ENCODE peak calls at places on chromosomes 16 and 17, in six cellular contexts. Y is heart right ventricle; F is CD8-positive, alpha-beta T cell; B is adrenal gland; O is transverse colon; V is fibroblast of lung. L is an unnamed sample. For H3K36me3, the result is how much of the 10 kb centered on the place peaks cover.

GRCh38 chr17:77409282-77410161 is 268.8 kb downstream of the SEC14L1 start:
- DNase-seq in F (no peak), B (no peak), O (peak), Y (peak), V (peak), L (peak)

GRCh38 chr17:47120521-47121095 is 68.5 kb downstream of the CDC27 start:
- DNase-seq in V (no peak), F (no peak), B (no peak), Y (no peak), O (no peak), L (no peak)

GRCh38 chr16:6549415-6549814 is 783.2 kb upstream of the RBFOX1 start:
- DNase-seq in B (no peak), V (no peak), F (no peak), Y (no peak), O (no peak), L (no peak)

GRCh38 chr16:89317729-89318429 is 100.4 kb downstream of the ZNF778 start:
- DNase-seq in B (no peak), V (no peak), O (peak), F (no peak), Y (peak), L (no peak)

GRCh38 chr16:57383276-57384247 is 11.3 kb downstream of the CX3CL1 start:
- DNase-seq in O (no peak), F (no peak), B (no peak), Y (no peak), V (peak), L (peak)

GRCh38 chr17:33494156-33494555 is 201.1 kb upstream of the ASIC2 start:
- DNase-seq in O (no peak), V (no peak), F (no peak), Y (no peak), B (no peak), L (no peak)

GRCh38 chr17:57211543-57211942 is 44.8 kb upstream of the MSI2 start:
- DNase-seq in O (no peak), B (no peak), F (no peak), V (peak), Y (no peak), L (peak)

GRCh38 chr16:85681255-85681654 is 7.5 kb downstream of the GINS2 start:
- DNase-seq in O (peak), V (no peak), F (no peak), Y (no peak), B (no peak), L (no peak)

GRCh38 chr17:83171661-83172060 is 92.3 kb downstream of the METRNL start:
- DNase-seq in O (no peak), B (no peak), F (no peak), V (no peak), Y (no peak), L (no peak)

GRCh38 chr17:50966163-50966666 is 100.1 kb upstream of the TOB1 start:
- DNase-seq in Y (no peak), F (no peak), V (no peak), O (no peak), B (no peak), L (no peak)

GRCh38 chr16:4966736-4967453 is 8.8 kb downstream of the SEC14L5 start:
- DNase-seq in V (no peak), B (no peak), Y (no peak), F (no peak), O (no peak), L (no peak)

GRCh38 chr16:13923703-13924298 is 3.8 kb downstream of the ERCC4 start:
- DNase-seq in Y (no peak), F (no peak), B (no peak), V (peak), O (no peak), L (no peak)

GRCh38 chr17:79821331-79822095 is 17.7 kb downstream of the CBX4 start:
- DNase-seq in B (no peak), Y (no peak), F (no peak), O (no peak), V (no peak), L (no peak)

GRCh38 chr17:66812571-66812970 is 22.3 kb upstream of the CACNG5 start:
- DNase-seq in F (no peak), O (no peak), B (no peak), Y (no peak), V (no peak), L (no peak)

GRCh38 chr16:4976079-4976478 is 17.9 kb downstream of the SEC14L5 start:
- DNase-seq in F (no peak), B (no peak), V (no peak), O (no peak), Y (no peak), L (no peak)

GRCh38 chr16:2468725-2469398 is 2.2 kb upstream of the NTN3 start:
- DNase-seq in Y (peak), O (no peak), V (no peak), B (no peak), F (no peak), L (no peak)

GRCh38 chr17:14301761-14302401 is 1.0 kb downstream of the HS3ST3B1 start:
- DNase-seq in V (peak), F (peak), Y (peak), O (peak), B (peak), L (no peak)

GRCh38 chr17:39963826-39964225 is 1.0 kb downstream of the GSDMA start:
- DNase-seq in F (peak), V (no peak), O (no peak), B (no peak), Y (no peak), L (no peak)

GRCh38 chr16:12584488-12585233 is 219.0 kb downstream of the CPPED1 start:
- DNase-seq in F (no peak), Y (no peak), O (no peak), V (no peak), B (no peak), L (no peak)

GRCh38 chr17:4605826-4606225 is 21.5 kb downstream of the SMTNL2 start:
- DNase-seq in O (peak), B (peak), V (peak), F (no peak), Y (peak), L (no peak)

GRCh38 chr17:35170968-35171771 is 23.0 kb downstream of the SLC35G3 start:
- DNase-seq in O (no peak), B (no peak), V (peak), Y (no peak), F (no peak), L (no peak)

GRCh38 chr16:80931985-80932720 is 74.5 kb downstream of the CMC2 start:
- DNase-seq in Y (peak), F (no peak), V (peak), B (peak), O (peak), L (peak)

GRCh38 chr16:57009641-57010170 is 20.3 kb downstream of the NLRC5 start:
- DNase-seq in V (no peak), Y (no peak), F (no peak), B (no peak), O (no peak), L (no peak)

GRCh38 chr16:31063495-31063842 is 10.6 kb downstream of the ZNF668 start:
- DNase-seq in F (no peak), Y (no peak), V (no peak), B (no peak), O (no peak), L (no peak)

GRCh38 chr17:21460358-21460757 is 84.2 kb downstream of the KCNJ12 start:
- DNase-seq in B (no peak), O (no peak), F (no peak), Y (no peak), V (peak), L (no peak)

GRCh38 chr17:35542990-35543389 is 5.5 kb upstream of the SLFN12L start:
- DNase-seq in F (no peak), Y (no peak), B (no peak), O (no peak), V (no peak), L (no peak)

GRCh38 chr17:40605301-40605700 is 40.0 kb upstream of the CCR7 start:
- DNase-seq in Y (no peak), F (peak), V (no peak), O (no peak), B (no peak), L (no peak)

GRCh38 chr16:68031951-68032350 is 8.9 kb downstream of the DUS2 start:
- DNase-seq in F (no peak), O (peak), B (no peak), V (no peak), Y (no peak), L (peak)

GRCh38 chr16:69513180-69513966 is 52.4 kb upstream of the NFAT5 start:
- DNase-seq in Y (no peak), F (no peak), B (no peak), V (no peak), O (no peak), L (peak)

GRCh38 chr17:15039366-15039765 is 225.8 kb downstream of the PMP22 start:
- DNase-seq in Y (no peak), V (no peak), B (no peak), O (no peak), F (no peak), L (no peak)

GRCh38 chr17:58336456-58337094 is 8.0 kb upstream of the TSPOAP1 start:
- DNase-seq in V (peak), Y (no peak), F (no peak), O (no peak), B (peak), L (peak)

GRCh38 chr16:86450691-86451090 is 59.6 kb upstream of the FOXF1 start:
- DNase-seq in F (no peak), O (no peak), V (no peak), B (no peak), Y (no peak), L (no peak)

GRCh38 chr17:64499805-64500486 is 3.1 kb upstream of the POLG2 start:
- DNase-seq in Y (no peak), O (no peak), F (no peak), V (no peak), B (no peak), L (no peak)

GRCh38 chr16:31094088-31094423 is 541 bp downstream of the VKORC1 start:
- DNase-seq in Y (no peak), O (no peak), V (no peak), B (peak), F (no peak), L (no peak)

GRCh38 chr17:33233855-33234228 is 59.3 kb downstream of the ASIC2 start:
- DNase-seq in O (peak), F (no peak), V (no peak), Y (no peak), B (peak), L (no peak)

GRCh38 chr16:19128454-19129210 is 14.9 kb downstream of the ITPRIPL2 start:
- DNase-seq in V (no peak), F (no peak), Y (no peak), O (no peak), B (no peak), L (no peak)

GRCh38 chr16:6035161-6035560 is 937.6 kb upstream of the EEF2KMT start:
- DNase-seq in Y (no peak), O (no peak), V (no peak), F (no peak), B (no peak), L (no peak)

GRCh38 chr17:13734880-13735279 is 133.2 kb upstream of the HS3ST3A1 start:
- DNase-seq in V (no peak), Y (no peak), B (no peak), O (no peak), F (no peak), L (no peak)

DNA sequence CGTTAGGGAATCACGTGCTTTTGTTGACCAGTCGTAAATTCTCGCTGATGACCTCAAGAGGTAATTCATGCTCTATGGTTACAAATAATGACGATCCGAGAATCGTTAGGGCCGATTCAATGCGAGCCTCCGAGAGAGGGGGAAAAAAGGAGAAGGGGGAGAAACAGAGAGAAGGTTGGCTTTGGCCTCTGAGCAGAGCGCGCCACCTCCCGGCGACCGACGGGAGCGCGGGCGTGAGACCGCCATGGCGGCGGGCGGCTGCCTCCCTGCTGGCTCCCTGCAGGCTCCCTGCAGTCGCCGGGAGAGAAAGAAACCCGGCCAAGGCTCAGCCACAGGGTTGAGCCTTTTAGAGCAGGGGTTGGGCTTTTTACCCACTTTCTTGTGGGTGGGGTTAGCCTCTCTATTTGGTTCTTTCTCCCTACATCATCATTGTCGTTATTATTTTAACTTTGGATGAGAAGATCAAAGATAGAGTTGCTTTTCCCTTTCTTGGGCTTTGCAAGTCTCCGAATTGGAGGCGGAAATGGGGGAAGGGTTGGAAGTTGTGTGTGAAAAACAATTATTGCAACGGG is 347 bp upstream of the HOXB5 start:
- DNase-seq in Y (peak), O (peak), V (peak), F (peak), B (peak), L (peak)
- H3K4me3 ChIP-seq in Y (no peak), O (peak), V (peak), F (no peak), B (no peak), L (peak)

GRCh38 chr17:37576281-37576680 is 32.9 kb downstream of the SYNRG start:
- DNase-seq in V (no peak), Y (no peak), B (no peak), O (no peak), F (no peak), L (no peak)
- H3K36me3 ChIP-seq in V (under half), Y (half or more), B (under half), O (half or more), F (half or more), L (half or more)

GRCh38 chr17:71033336-71033735 is 864.0 kb downstream of the KCNJ2 start:
- DNase-seq in O (no peak), B (no peak), Y (no peak), V (no peak), F (no peak), L (no peak)
- H3K4me3 ChIP-seq in O (no peak), B (no peak), Y (no peak), V (no peak), F (no peak), L (no peak)

GRCh38 chr16:66939366-66939765 is 4.0 kb downstream of the CES2 start:
- DNase-seq in V (no peak), Y (no peak), F (no peak), O (no peak), B (no peak), L (no peak)
- H3K36me3 ChIP-seq in V (under half), Y (half or more), F (under half), O (under half), B (under half), L (under half)

DNA sequence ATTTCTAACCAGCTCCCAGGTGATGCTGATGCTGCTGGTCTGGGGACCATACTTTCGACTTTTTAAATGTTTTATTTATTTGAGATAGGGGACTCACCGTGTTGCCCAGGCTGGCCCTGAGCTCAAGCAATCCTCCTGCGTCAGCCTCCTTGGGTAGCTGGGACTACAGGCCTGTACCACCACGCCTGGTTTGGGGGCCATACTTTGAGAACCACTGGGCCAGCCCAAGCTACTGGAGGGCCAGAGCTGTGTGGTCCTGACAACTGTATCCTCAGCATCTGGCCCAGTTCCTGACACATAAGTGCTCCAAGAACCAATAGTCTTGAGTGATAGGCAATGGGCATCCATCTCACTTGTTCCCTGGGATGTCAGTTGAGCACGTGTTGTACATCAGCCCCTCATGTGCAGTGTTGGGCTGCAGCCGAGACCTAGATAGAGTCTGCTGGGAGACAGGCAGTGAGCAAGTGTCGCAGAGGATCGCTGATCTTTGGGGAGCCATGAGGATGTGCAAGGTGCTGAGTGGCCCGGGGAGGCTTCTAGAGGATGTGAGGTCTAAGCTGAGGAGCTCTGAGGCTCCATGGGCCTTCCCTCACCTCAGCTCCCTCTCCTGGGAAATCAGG is 1.6 kb downstream of the RMI2 start:
- DNase-seq in F (no peak), O (no peak), V (no peak), B (no peak), Y (no peak), L (no peak)
- H3K4me3 ChIP-seq in F (no peak), O (no peak), V (no peak), B (no peak), Y (no peak), L (no peak)

GRCh38 chr16:48146710-48147109 is 9.1 kb downstream of the ABCC12 start:
- DNase-seq in V (no peak), F (no peak), O (no peak), Y (no peak), B (no peak), L (no peak)

GRCh38 chr16:48139517-48139916 is 16.3 kb downstream of the ABCC12 start:
- DNase-seq in V (no peak), O (no peak), Y (no peak), B (no peak), F (no peak), L (no peak)

GRCh38 chr16:48138543-48138942 is 17.2 kb downstream of the ABCC12 start:
- DNase-seq in V (no peak), O (no peak), B (no peak), Y (no peak), F (no peak), L (no peak)

GRCh38 chr16:48146131-48146530 is 9.7 kb downstream of the ABCC12 start:
- DNase-seq in B (no peak), Y (no peak), O (no peak), V (no peak), F (no peak), L (no peak)

GRCh38 chr16:48143816-48144215 is 12.0 kb downstream of the ABCC12 start:
- DNase-seq in Y (no peak), O (no peak), V (no peak), F (no peak), B (no peak), L (no peak)
- H3K36me3 ChIP-seq in Y (under half), O (under half), V (under half), F (under half), B (under half), L (under half)

GRCh38 chr17:44758414-44759095 is at the start of gene ADAM11:
- DNase-seq in F (no peak), V (no peak), Y (no peak), B (no peak), O (no peak), L (no peak)

GRCh38 chr17:44757918-44758413 is 822 bp upstream of the ADAM11 start:
- DNase-seq in V (no peak), O (no peak), F (no peak), B (no peak), Y (no peak), L (no peak)

GRCh38 chr17:44759916-44760243 is 1.1 kb downstream of the ADAM11 start:
- DNase-seq in F (no peak), O (no peak), Y (no peak), B (no peak), V (no peak), L (no peak)

GRCh38 chr17:44760474-44761308 is 1.9 kb downstream of the ADAM11 start:
- DNase-seq in V (no peak), F (no peak), B (no peak), O (no peak), Y (no peak), L (no peak)

GRCh38 chr17:44759096-44759915 is 518 bp downstream of the ADAM11 start:
- DNase-seq in O (no peak), V (no peak), Y (no peak), F (no peak), B (no peak), L (peak)
- H3K4me3 ChIP-seq in O (peak), V (peak), Y (peak), F (no peak), B (no peak), L (peak)

DNA sequence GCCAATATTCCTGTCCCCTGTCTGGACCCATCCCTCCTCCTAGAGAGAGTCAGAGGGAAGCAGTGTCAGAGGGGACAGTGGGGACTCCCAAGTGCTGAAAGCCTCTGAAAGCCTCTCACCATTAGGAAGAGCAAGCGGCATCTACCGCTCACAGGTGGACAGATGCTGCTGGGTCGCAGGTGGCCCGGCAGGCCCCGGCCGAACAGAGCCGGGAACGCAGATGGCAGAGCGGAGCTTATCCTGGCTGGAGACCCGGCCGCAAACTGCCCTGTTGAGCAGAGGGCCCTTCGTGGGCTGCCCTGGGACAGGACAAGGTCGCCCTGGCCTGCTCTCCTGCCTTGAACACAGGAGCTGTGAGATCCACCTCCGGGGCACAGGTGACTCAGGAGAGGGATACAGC is 23.0 kb upstream of the NAT9 start:
- DNase-seq in B (no peak), F (no peak), V (no peak), Y (no peak), O (no peak), L (no peak)
- H3K36me3 ChIP-seq in B (under half), F (under half), V (under half), Y (half or more), O (under half), L (under half)

GRCh38 chr16:24093049-24093448 is 163.1 kb upstream of the CACNG3 start:
- DNase-seq in V (no peak), Y (no peak), F (no peak), B (no peak), O (no peak), L (no peak)

GRCh38 chr16:24094660-24095059 is 161.5 kb upstream of the CACNG3 start:
- DNase-seq in V (no peak), F (no peak), Y (no peak), O (no peak), B (no peak), L (no peak)

GRCh38 chr16:24102120-24102740 is 153.9 kb upstream of the CACNG3 start:
- DNase-seq in Y (no peak), O (no peak), V (no peak), B (no peak), F (no peak), L (no peak)

GRCh38 chr16:24098896-24099295 is 157.2 kb upstream of the CACNG3 start:
- DNase-seq in O (no peak), F (no peak), V (no peak), Y (no peak), B (no peak), L (no peak)
- H3K4me3 ChIP-seq in O (no peak), F (no peak), V (no peak), Y (no peak), B (no peak), L (no peak)

GRCh38 chr16:28131210-28131609 is 67.7 kb upstream of the GSG1L start:
- DNase-seq in Y (no peak), B (no peak), O (no peak), V (no peak), F (no peak), L (no peak)
- H3K36me3 ChIP-seq in Y (half or more), B (under half), O (under half), V (under half), F (half or more), L (half or more)